ENCODE peak calls at places on chromosomes 4 and X, in five cellular contexts. T is stimulated activated CD4-positive, alpha-beta T cell treated with anti-CD3 and anti-CD28 coated beads, Interleukin-1b, Interleukin-23, amount 100 ng/mL, for 1 hour; L is ovary; P is left cardiac atrium; B is NT2/D1. F is an unnamed sample.

GRCh38 chr4:53459548-53459947 is 82.1 kb downstream of the FIP1L1 start:
- DNase-seq in B (no peak), L (no peak), P (no peak), T (no peak), F (no peak)

GRCh38 chr4:127143460-127144190 is 489.1 kb upstream of the INTU start:
- DNase-seq in T (no peak), L (no peak), P (no peak), B (no peak), F (no peak)

GRCh38 chr4:53510981-53511380 is 80.3 kb downstream of the LNX1 start:
- DNase-seq in P (no peak), T (no peak), B (no peak), L (no peak), F (no peak)

GRCh38 chrX:41381685-41382084 is 47.7 kb downstream of the DDX3X start:
- DNase-seq in L (no peak), T (no peak), P (peak; percentile 59), B (peak; percentile 63), F (peak; percentile 18)

GRCh38 chr4:185634066-185634652 is 98.9 kb upstream of the PDLIM3 start:
- DNase-seq in T (no peak), B (peak; percentile 11), P (no peak), L (no peak), F (no peak)

GRCh38 chrX:13666836-13667235 is 13.9 kb downstream of the TCEANC start:
- DNase-seq in P (peak; percentile 28), B (no peak), L (no peak), T (no peak), F (peak; percentile 71)

GRCh38 chr4:140152760-140153418 is 1.1 kb downstream of the MAML3 start:
- DNase-seq in B (no peak), L (peak; percentile 75), P (peak; percentile 65), T (peak; percentile 9), F (peak; percentile 50)

GRCh38 chr4:78616046-78616498 is 64.5 kb downstream of the ANXA3 start:
- DNase-seq in L (no peak), T (no peak), B (no peak), P (no peak), F (no peak)

GRCh38 chrX:15055146-15055930 is 182.1 kb downstream of the MOSPD2 start:
- DNase-seq in L (no peak), P (no peak), B (no peak), T (no peak), F (no peak)

GRCh38 chrX:21912989-21913388 is 27.5 kb upstream of the SMS start:
- DNase-seq in T (no peak), P (no peak), B (no peak), L (no peak), F (no peak)

GRCh38 chrX:136166221-136166855 is 19.0 kb downstream of the FHL1 start:
- DNase-seq in P (no peak), T (no peak), L (no peak), B (no peak), F (no peak)

GRCh38 chrX:106201502-106202178 is 33.5 kb downstream of the PWWP3B start:
- DNase-seq in B (peak; percentile 30), T (no peak), P (no peak), L (no peak), F (no peak)

GRCh38 chr4:15754323-15754722 is 23.8 kb upstream of the CD38 start:
- DNase-seq in T (no peak), P (no peak), B (no peak), L (no peak), F (no peak)

GRCh38 chr4:138981930-138982390 is 33.6 kb upstream of the NOCT start:
- DNase-seq in B (no peak), T (no peak), L (no peak), P (peak; percentile 35), F (peak; percentile 24)

GRCh38 chr4:110830461-110830860 is 207.6 kb upstream of the PITX2 start:
- DNase-seq in P (no peak), T (no peak), L (no peak), B (no peak), F (no peak)

GRCh38 chr4:47050986-47051725 is 19.8 kb downstream of the GABRB1 start:
- DNase-seq in B (no peak), L (no peak), T (no peak), P (no peak), F (no peak)

GRCh38 chr4:3047464-3048286 is 26.7 kb downstream of the HTT-AS start:
- DNase-seq in T (peak; percentile 38), P (peak; percentile 67), B (peak; percentile 42), L (peak; percentile 60), F (peak; percentile 83)

GRCh38 chrX:133335027-133335426 is 80.3 kb downstream of the GPC4 start:
- DNase-seq in P (no peak), B (no peak), L (no peak), T (no peak), F (peak; percentile 26)

GRCh38 chrX:111100191-111100590 is 4.2 kb downstream of the PAK3 start:
- DNase-seq in T (no peak), L (no peak), P (no peak), B (peak; percentile 54), F (no peak)

GRCh38 chr4:82213485-82214162 is 160.2 kb downstream of the HNRNPD start:
- DNase-seq in T (no peak), L (no peak), B (no peak), P (no peak), F (no peak)

GRCh38 chr4:26218677-26219181 is 102.1 kb upstream of the RBPJ start:
- DNase-seq in L (no peak), B (no peak), T (no peak), P (no peak), F (no peak)

GRCh38 chrX:4035874-4036273 is 322.4 kb upstream of the PRKX start:
- DNase-seq in P (no peak), L (no peak), B (no peak), T (no peak), F (no peak)

GRCh38 chrX:151073767-151074166 is 90.6 kb downstream of the HMGB3 start:
- DNase-seq in L (no peak), T (no peak), B (no peak), P (no peak), F (no peak)

GRCh38 chrX:130981836-130982235 is 76.3 kb upstream of the ARHGAP36 start:
- DNase-seq in B (no peak), T (no peak), P (no peak), L (no peak), F (no peak)

GRCh38 chr4:73832651-73833237 is 3.7 kb upstream of the CXCL6 start:
- DNase-seq in B (no peak), L (no peak), P (no peak), T (no peak), F (no peak)

GRCh38 chr4:144289687-144290433 is 149.3 kb upstream of the GYPA start:
- DNase-seq in L (no peak), B (no peak), T (no peak), P (no peak), F (no peak)

GRCh38 chr4:130395871-130396270 is 1299.9 kb downstream of the C4orf33 start:
- DNase-seq in B (no peak), L (no peak), P (no peak), T (no peak), F (no peak)

GRCh38 chr4:13313856-13314255 is 170.3 kb downstream of the RAB28 start:
- DNase-seq in B (no peak), P (no peak), L (no peak), T (no peak), F (no peak)

GRCh38 chr4:149140841-149141240 is 674.8 kb downstream of the IQCM start:
- DNase-seq in B (no peak), P (no peak), T (no peak), L (no peak), F (no peak)

GRCh38 chr4:153220709-153221367 is 16.6 kb downstream of the TRIM2 start:
- DNase-seq in T (no peak), B (no peak), L (no peak), P (no peak), F (no peak)

GRCh38 chr4:8739820-8740665 is 131.6 kb downstream of the HMX1 start:
- DNase-seq in L (no peak), T (no peak), B (no peak), P (no peak), F (no peak)

GRCh38 chrX:10429908-10430307 is 190.5 kb downstream of the MID1 start:
- DNase-seq in P (no peak), B (no peak), L (no peak), T (no peak), F (no peak)